ENCODE peak calls at places on chromosomes 1 and 21, in six cellular contexts. Q, D, I, A, P and O are unnamed samples.

GRCh38 chr1:178086294-178087255 is 7.3 kb upstream of the RASAL2 start:
- DNase-seq in Q (no peak), D (no peak), I (no peak), A (no peak), P (peak; percentile 51), O (no peak)

GRCh38 chr1:236515443-236515958 is 8.3 kb upstream of the LGALS8 start:
- DNase-seq in Q (no peak), D (no peak), I (no peak), A (no peak), P (no peak), O (no peak)

GRCh38 chr1:51115714-51116404 is 13.8 kb downstream of the C1orf185 start:
- DNase-seq in Q (no peak), D (no peak), I (no peak), A (no peak), P (no peak), O (no peak)

GRCh38 chr1:64663654-64664053 is 81.2 kb upstream of the RAVER2 start:
- DNase-seq in Q (peak; percentile 52), D (peak; percentile 41), I (peak; percentile 34), A (no peak), P (no peak), O (no peak)

GRCh38 chr1:18282851-18283600 is 175.4 kb downstream of the IGSF21 start:
- DNase-seq in Q (peak; percentile 38), D (no peak), I (no peak), A (no peak), P (no peak), O (no peak)

GRCh38 chr1:26164036-26164927 is 4.5 kb downstream of the C1orf232 start:
- DNase-seq in Q (peak; percentile 91), D (peak; percentile 78), I (peak; percentile 42), A (peak; percentile 22), P (no peak), O (no peak)

GRCh38 chr1:151494741-151495281 is 16.4 kb upstream of the CGN start:
- DNase-seq in Q (no peak), D (no peak), I (peak; percentile 7), A (no peak), P (peak; percentile 51), O (peak; percentile 85)

GRCh38 chr1:207659545-207660148 is 14.7 kb downstream of the CR1L start:
- DNase-seq in Q (no peak), D (no peak), I (no peak), A (no peak), P (no peak), O (peak; percentile 54)

GRCh38 chr1:43358121-43358745 is 548 bp upstream of the CDC20 start:
- DNase-seq in Q (no peak), D (peak; percentile 15), I (peak; percentile 56), A (no peak), P (no peak), O (peak; percentile 66)

GRCh38 chr1:208531003-208531750 is 287.0 kb upstream of the PLXNA2 start:
- DNase-seq in Q (no peak), D (no peak), I (no peak), A (no peak), P (no peak), O (no peak)

GRCh38 chr1:117178756-117179155 is 32.0 kb downstream of the VTCN1 start:
- DNase-seq in Q (no peak), D (no peak), I (no peak), A (no peak), P (no peak), O (no peak)

GRCh38 chr1:220176540-220176939 is 82.6 kb downstream of the IARS2 start:
- DNase-seq in Q (no peak), D (no peak), I (no peak), A (no peak), P (no peak), O (no peak)

GRCh38 chr1:165841582-165842362 is 14.4 kb downstream of the UCK2 start:
- DNase-seq in Q (no peak), D (no peak), I (peak; percentile 32), A (no peak), P (no peak), O (peak; percentile 59)

GRCh38 chr1:87530042-87530441 is 201.4 kb downstream of the LMO4 start:
- DNase-seq in Q (no peak), D (no peak), I (no peak), A (no peak), P (no peak), O (peak; percentile 13)

GRCh38 chr21:34796518-34797201 is 127.9 kb downstream of the CLIC6 start:
- DNase-seq in Q (no peak), D (no peak), I (no peak), A (no peak), P (no peak), O (peak; percentile 64)

GRCh38 chr1:32716312-32717126 is 13.9 kb upstream of the SYNC start:
- DNase-seq in Q (peak; percentile 74), D (peak; percentile 57), I (peak; percentile 92), A (peak; percentile 14), P (no peak), O (peak; percentile 95)

GRCh38 chr1:4402032-4402431 is 252.4 kb upstream of the AJAP1 start:
- DNase-seq in Q (no peak), D (no peak), I (no peak), A (no peak), P (no peak), O (no peak)

GRCh38 chr1:69940816-69941215 is 264.6 kb downstream of the LRRC40 start:
- DNase-seq in Q (no peak), D (no peak), I (no peak), A (no peak), P (no peak), O (no peak)